ENCODE peak calls at places on chromosomes 5 and 9, in four cellular contexts. Q, K, B and H are unnamed samples.
A peak's percentile ranks its signal among the peaks of the same experiment; 100 is the strongest.

GRCh38 chr5:55187370-55187769 is 14.4 kb upstream of the CDC20B start:
- DNase-seq in Q (no peak), K (no peak), B (no peak), H (no peak)

GRCh38 chr9:23746317-23746716 is 79.7 kb downstream of the ELAVL2 start:
- DNase-seq in Q (no peak), K (no peak), B (no peak), H (no peak)

GRCh38 chr5:111072949-111073682 is 1.6 kb downstream of the TSLP start:
- DNase-seq in Q (peak; percentile 85), K (peak; percentile 72), B (peak; percentile 50), H (no peak)

GRCh38 chr5:57816108-57816507 is 333.5 kb upstream of the ACTBL2 start:
- DNase-seq in Q (no peak), K (no peak), B (no peak), H (no peak)

GRCh38 chr5:64333891-64334290 is 168.2 kb downstream of the RNF180 start:
- DNase-seq in Q (no peak), K (no peak), B (no peak), H (no peak)

GRCh38 chr5:10599828-10600227 is 36.0 kb downstream of the ANKRD33B start:
- DNase-seq in Q (no peak), K (no peak), B (no peak), H (no peak)

GRCh38 chr9:68825755-68826500 is 120.9 kb downstream of the PIP5K1B start:
- DNase-seq in Q (no peak), K (no peak), B (no peak), H (no peak)

GRCh38 chr9:14320272-14321245 is 6.6 kb upstream of the NFIB start:
- DNase-seq in Q (no peak), K (no peak), B (no peak), H (no peak)

GRCh38 chr5:5141625-5142527 is 1.7 kb downstream of the ADAMTS16 start:
- DNase-seq in Q (peak; percentile 63), K (peak; percentile 10), B (peak; percentile 21), H (peak; percentile 56)

GRCh38 chr5:40841068-40841805 is at the start of gene CARD6:
- DNase-seq in Q (no peak), K (no peak), B (peak; percentile 19), H (no peak)

GRCh38 chr5:171201285-171201684 is 107.8 kb upstream of the TLX3 start:
- DNase-seq in Q (no peak), K (peak; percentile 58), B (no peak), H (no peak)

GRCh38 chr5:104754311-104754995 is 1191.9 kb upstream of the NUDT12 start:
- DNase-seq in Q (no peak), K (no peak), B (no peak), H (no peak)

GRCh38 chr5:158451983-158452710 is 593.2 kb upstream of the CLINT1 start:
- DNase-seq in Q (no peak), K (no peak), B (no peak), H (no peak)

GRCh38 chr5:123283537-123283936 is 139.7 kb downstream of the CEP120 start:
- DNase-seq in Q (no peak), K (no peak), B (no peak), H (no peak)

GRCh38 chr9:137277329-137278041 is at the start of gene TOR4A:
- DNase-seq in Q (peak; percentile 67), K (no peak), B (no peak), H (no peak)

GRCh38 chr9:33167949-33168535 is 906 bp upstream of the B4GALT1 start:
- DNase-seq in Q (no peak), K (no peak), B (no peak), H (no peak)

GRCh38 chr5:180375291-180375690 is 22.2 kb upstream of the GFPT2 start:
- DNase-seq in Q (no peak), K (no peak), B (no peak), H (no peak)

GRCh38 chr5:168219515-168220410 is 71.7 kb upstream of the WWC1 start:
- DNase-seq in Q (peak; percentile 40), K (peak; percentile 81), B (peak; percentile 34), H (peak; percentile 84)

GRCh38 chr5:171543486-171543885 is 124.0 kb downstream of the FGF18 start:
- DNase-seq in Q (no peak), K (peak; percentile 3), B (no peak), H (no peak)

GRCh38 chr9:133493428-133493827 is 14.5 kb upstream of the SLC2A6 start:
- DNase-seq in Q (no peak), K (no peak), B (no peak), H (no peak)

GRCh38 chr5:154884424-154884823 is 26.0 kb downstream of the CNOT8 start:
- DNase-seq in Q (no peak), K (no peak), B (no peak), H (no peak)

GRCh38 chr9:131739192-131739961 is 499 bp downstream of the RAPGEF1 start:
- DNase-seq in Q (peak; percentile 67), K (peak; percentile 57), B (peak; percentile 44), H (peak; percentile 29)

GRCh38 chr9:16000826-16001225 is 448.0 kb downstream of the CCDC171 start:
- DNase-seq in Q (no peak), K (no peak), B (no peak), H (no peak)

GRCh38 chr5:37248387-37248969 is 698 bp downstream of the CPLANE1 start:
- DNase-seq in Q (peak; percentile 14), K (no peak), B (no peak), H (no peak)

GRCh38 chr5:78320461-78320860 is 26.0 kb upstream of the AP3B1 start:
- DNase-seq in Q (no peak), K (peak; percentile 21), B (no peak), H (peak; percentile 39)

GRCh38 chr5:177369050-177369912 is 11.6 kb downstream of the RGS14 start:
- DNase-seq in Q (peak; percentile 54), K (peak; percentile 62), B (no peak), H (no peak)

GRCh38 chr5:179267071-179267670 is 78.1 kb downstream of the ADAMTS2 start:
- DNase-seq in Q (no peak), K (no peak), B (no peak), H (no peak)

GRCh38 chr9:116450378-116451139 is 236.5 kb upstream of the TRIM32 start:
- DNase-seq in Q (no peak), K (no peak), B (no peak), H (no peak)